ENCODE peak calls at places on chromosomes 11 and 22, in nine cellular contexts. S is pancreas; A is psoas muscle; Z is heart right ventricle; E is adrenal gland; F is substantia nigra; M is left ventricle myocardium inferior; X is tibial nerve; R is CD4-positive, alpha-beta T cell. V is an unnamed sample.

GRCh38 chr11:128324531-128325141 is 262.7 kb downstream of the ETS1 start:
- DNase-seq in F (no peak), M (no peak), Z (no peak), E (no peak), R (peak), X (no peak), S (no peak), A (no peak), V (peak)

GRCh38 chr22:29750029-29750428 is 16.8 kb downstream of the ZMAT5 start:
- DNase-seq in X (no peak), F (no peak), S (no peak), Z (no peak), R (no peak), M (no peak), A (no peak), E (no peak), V (no peak)

GRCh38 chr22:24244144-24244787 is 616 bp downstream of the GGT5 start:
- DNase-seq in X (no peak), Z (no peak), M (peak), F (no peak), S (no peak), R (no peak), A (peak), E (no peak), V (no peak)

GRCh38 chr11:128757235-128757711 is 63.4 kb downstream of the FLI1 start:
- DNase-seq in M (no peak), F (no peak), S (no peak), R (peak), E (no peak), A (no peak), X (no peak), Z (no peak), V (peak)

GRCh38 chr11:67996622-67997459 is 7.1 kb downstream of the UNC93B1 start:
- DNase-seq in E (peak), A (peak), S (peak), F (no peak), R (peak), X (no peak), M (peak), Z (peak), V (peak)

GRCh38 chr11:702731-703461 is 3.1 kb upstream of the EPS8L2 start:
- DNase-seq in R (no peak), S (peak), F (no peak), X (no peak), E (no peak), M (no peak), A (peak), Z (no peak), V (no peak)

GRCh38 chr11:121894581-121894980 is 221.4 kb downstream of the BLID start:
- DNase-seq in S (no peak), R (no peak), Z (no peak), F (no peak), M (no peak), X (no peak), E (no peak), A (no peak), V (no peak)

GRCh38 chr11:63666874-63667273 is 4.3 kb downstream of the ATL3 start:
- DNase-seq in R (no peak), F (no peak), M (no peak), Z (no peak), X (no peak), A (no peak), S (no peak), E (no peak), V (no peak)

GRCh38 chr11:76443254-76443935 is 1.4 kb upstream of the EMSY start:
- DNase-seq in S (no peak), F (no peak), A (no peak), E (no peak), R (no peak), X (no peak), M (no peak), Z (no peak), V (no peak)

GRCh38 chr11:131980878-131981668 is 610.7 kb downstream of the NTM start:
- DNase-seq in F (no peak), R (no peak), E (no peak), M (no peak), S (no peak), A (no peak), Z (no peak), X (no peak), V (no peak)

GRCh38 chr11:96464695-96465307 is 75.0 kb downstream of the JRKL start:
- DNase-seq in F (no peak), E (no peak), R (no peak), Z (no peak), S (no peak), A (no peak), X (no peak), M (no peak), V (no peak)

GRCh38 chr11:8503872-8504491 is 90.0 kb downstream of the STK33 start:
- DNase-seq in Z (no peak), X (no peak), M (no peak), E (no peak), F (no peak), A (no peak), S (no peak), R (no peak), V (no peak)

GRCh38 chr22:22458387-22458786 is 50.2 kb downstream of the ZNF280B start:
- DNase-seq in X (no peak), R (no peak), A (no peak), F (no peak), Z (no peak), E (no peak), M (no peak), S (no peak), V (no peak)

GRCh38 chr11:115256326-115257197 is 247.7 kb downstream of the CADM1 start:
- DNase-seq in S (no peak), M (no peak), E (no peak), A (no peak), R (no peak), X (no peak), Z (no peak), F (no peak), V (no peak)

GRCh38 chr11:3181722-3182461 is 16.8 kb upstream of the OSBPL5 start:
- DNase-seq in A (no peak), F (no peak), E (no peak), Z (no peak), X (no peak), S (no peak), R (no peak), M (no peak), V (no peak)

GRCh38 chr11:112162761-112163669 is 879 bp downstream of the IL18 start:
- DNase-seq in A (no peak), R (no peak), S (no peak), F (no peak), X (no peak), M (no peak), Z (no peak), E (no peak), V (no peak)

GRCh38 chr11:117392001-117392690 is 64.5 kb downstream of the CEP164 start:
- DNase-seq in X (no peak), S (peak), A (no peak), E (no peak), Z (no peak), R (no peak), M (no peak), F (no peak), V (no peak)

GRCh38 chr22:46391486-46392136 is 56.1 kb downstream of the TRMU start:
- DNase-seq in R (no peak), M (no peak), X (no peak), E (no peak), A (no peak), S (no peak), Z (no peak), F (no peak), V (no peak)

GRCh38 chr11:34405079-34405858 is 33.5 kb upstream of the CAT start:
- DNase-seq in R (no peak), Z (no peak), X (no peak), S (no peak), M (no peak), A (no peak), F (no peak), E (no peak), V (no peak)

GRCh38 chr11:124199702-124200101 is 16.6 kb downstream of the OR10D3 start:
- DNase-seq in A (no peak), R (no peak), F (no peak), Z (no peak), E (no peak), S (no peak), M (no peak), X (no peak), V (no peak)

GRCh38 chr11:64007160-64007628 is 21.0 kb downstream of the OTUB1 start:
- DNase-seq in X (no peak), Z (no peak), A (no peak), R (no peak), F (no peak), M (no peak), E (no peak), S (no peak), V (no peak)

GRCh38 chr11:79390477-79390876 is 50.4 kb downstream of the TENM4 start:
- DNase-seq in R (no peak), A (no peak), S (no peak), X (no peak), E (no peak), F (no peak), M (no peak), Z (no peak), V (no peak)

GRCh38 chr11:43904737-43905515 is 24.3 kb downstream of the ALKBH3 start:
- DNase-seq in R (no peak), A (no peak), E (no peak), M (no peak), X (no peak), S (no peak), F (no peak), Z (no peak), V (no peak)

GRCh38 chr11:115672999-115673411 is 168.8 kb upstream of the CADM1 start:
- DNase-seq in F (peak), S (no peak), X (no peak), R (no peak), Z (peak), A (peak), E (no peak), M (peak), V (no peak)

GRCh38 chr11:17986007-17986710 is 26.7 kb downstream of the SERGEF start:
- DNase-seq in E (no peak), R (no peak), M (peak), X (no peak), Z (peak), A (peak), F (no peak), S (no peak), V (no peak)

GRCh38 chr22:35604671-35605457 is 12.3 kb downstream of the MB start:
- DNase-seq in A (no peak), X (no peak), M (no peak), F (no peak), R (no peak), Z (no peak), S (no peak), E (no peak), V (no peak)

GRCh38 chr11:122853971-122854446 is 15.7 kb downstream of the CRTAM start:
- DNase-seq in M (no peak), X (no peak), R (peak), Z (no peak), S (no peak), E (peak), A (no peak), F (peak), V (no peak)

GRCh38 chr11:105923814-105924213 is 98.2 kb downstream of the MSANTD4 start:
- DNase-seq in F (no peak), S (no peak), M (no peak), Z (no peak), X (no peak), A (no peak), R (no peak), E (no peak), V (no peak)

GRCh38 chr22:46574438-46574992 is 37.1 kb upstream of the CELSR1 start:
- DNase-seq in Z (no peak), X (no peak), E (no peak), R (no peak), S (no peak), A (no peak), F (no peak), M (peak), V (peak)

GRCh38 chr11:64619811-64620285 is 28.8 kb downstream of the SLC22A12 start:
- DNase-seq in X (no peak), S (no peak), E (peak), Z (no peak), M (no peak), R (no peak), A (peak), F (no peak), V (peak)

GRCh38 chr11:3163241-3163981 is 1.7 kb downstream of the OSBPL5 start:
- DNase-seq in X (peak), M (peak), F (no peak), A (peak), Z (peak), R (no peak), S (peak), E (peak), V (no peak)

GRCh38 chr11:125671561-125671960 is 9.1 kb downstream of the ACRV1 start:
- DNase-seq in S (no peak), M (no peak), F (no peak), Z (no peak), X (no peak), R (no peak), A (no peak), E (no peak), V (no peak)

GRCh38 chr11:46537851-46538295 is 56.0 kb downstream of the AMBRA1 start:
- DNase-seq in E (peak), R (peak), F (no peak), Z (peak), S (no peak), X (no peak), M (peak), A (peak), V (peak)

GRCh38 chr11:46718155-46719019 is 626 bp upstream of the F2 start:
- DNase-seq in Z (no peak), M (no peak), X (no peak), A (no peak), E (no peak), F (no peak), R (no peak), S (no peak), V (no peak)

GRCh38 chr22:22745225-22746060 is 101.0 kb downstream of the GGTLC2 start:
- DNase-seq in R (no peak), F (no peak), E (peak), M (no peak), A (no peak), S (no peak), Z (no peak), X (no peak), V (peak)

GRCh38 chr11:119155733-119156492 is 7.1 kb downstream of the ABCG4 start:
- DNase-seq in A (no peak), M (no peak), X (no peak), R (no peak), F (no peak), E (no peak), S (no peak), Z (no peak), V (no peak)

GRCh38 chr11:62959077-62959980 is 25.4 kb downstream of the SLC22A6 start:
- DNase-seq in M (no peak), Z (no peak), S (no peak), F (no peak), R (no peak), X (no peak), E (no peak), A (no peak), V (no peak)

GRCh38 chr11:117910941-117911630 is 18.1 kb downstream of the TMPRSS13 start:
- DNase-seq in E (no peak), R (no peak), F (no peak), Z (no peak), S (no peak), X (no peak), A (no peak), M (no peak), V (peak)

GRCh38 chr22:37647317-37647716 is 7.8 kb downstream of the SH3BP1 start:
- DNase-seq in A (no peak), E (peak), M (no peak), Z (no peak), S (no peak), F (no peak), R (no peak), X (no peak), V (no peak)

GRCh38 chr22:37650463-37651136 is 7.9 kb upstream of the PDXP start:
- DNase-seq in S (no peak), F (no peak), X (no peak), E (no peak), M (no peak), Z (no peak), R (no peak), A (no peak), V (no peak)

GRCh38 chr22:37643225-37643847 is 3.9 kb downstream of the SH3BP1 start:
- DNase-seq in R (peak), S (peak), Z (peak), F (peak), A (peak), M (peak), X (peak), E (peak), V (peak)

DNA sequence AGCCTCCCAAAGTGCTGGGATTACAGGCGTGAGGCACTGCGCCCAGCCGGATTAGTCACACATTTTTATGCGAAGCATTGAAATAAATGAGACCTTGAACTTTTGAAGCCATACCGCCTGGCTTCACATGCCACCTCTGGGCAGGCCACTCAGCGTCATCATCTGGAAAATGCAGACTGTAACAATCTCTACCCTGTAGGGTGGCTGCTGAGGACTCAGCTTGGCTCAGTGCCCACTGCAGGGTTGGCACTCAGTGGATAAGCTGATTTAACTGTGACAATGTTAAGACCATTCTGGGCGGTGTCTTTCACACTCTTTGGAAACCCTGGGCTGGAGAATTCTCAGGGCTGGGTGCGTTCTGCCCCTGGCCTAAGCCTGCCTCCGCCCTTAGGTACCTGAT is 8.5 kb downstream of the SH3BP1 start:
- DNase-seq in X (no peak), R (no peak), A (no peak), M (no peak), S (peak), Z (no peak), E (peak), F (no peak), V (peak)
- H3K27ac ChIP-seq in X (no peak), R (no peak), A (no peak), M (no peak), S (peak), Z (no peak), E (peak), F (no peak), V (peak)

DNA sequence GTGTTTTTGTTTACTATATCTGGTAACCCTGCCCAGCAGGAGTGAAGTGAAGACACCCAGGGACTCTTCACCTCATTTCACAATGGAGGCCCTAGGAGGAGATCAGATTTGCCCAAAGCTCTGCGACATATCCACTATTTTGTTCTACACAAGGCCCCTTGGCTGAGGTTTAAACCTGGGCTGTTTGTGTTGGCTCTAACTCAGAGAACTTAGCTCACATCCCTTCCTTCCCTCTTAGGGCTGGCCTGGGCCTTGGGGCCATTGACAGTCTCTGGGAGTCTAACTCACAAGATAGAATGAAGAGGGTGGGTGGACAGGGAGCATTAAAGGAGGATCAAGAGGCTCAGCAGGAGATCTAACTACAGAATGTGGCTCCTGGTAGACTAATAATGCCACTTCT is 8.2 kb upstream of the PLA2G3 start:
- DNase-seq in X (no peak), F (no peak), M (no peak), Z (no peak), S (no peak), E (no peak), A (no peak), R (no peak), V (no peak)
- H3K27ac ChIP-seq in X (peak), F (peak), M (peak), Z (peak), S (no peak), E (peak), A (peak), R (no peak), V (no peak)

GRCh38 chr22:44316393-44317162 is 3.8 kb upstream of the SHISAL1 start:
- DNase-seq in E (no peak), M (no peak), S (no peak), X (no peak), Z (no peak), R (no peak), F (no peak), A (no peak), V (no peak)
- H3K27ac ChIP-seq in E (no peak), M (no peak), S (no peak), X (no peak), Z (no peak), R (no peak), F (no peak), A (no peak), V (no peak)

GRCh38 chr11:78038697-78039313 is 15.7 kb upstream of the KCTD14 start:
- DNase-seq in R (no peak), A (no peak), F (no peak), Z (no peak), X (no peak), E (peak), S (peak), M (no peak), V (peak)
- H3K27ac ChIP-seq in R (no peak), A (no peak), F (no peak), Z (no peak), X (peak), E (no peak), S (peak), M (no peak), V (peak)

V was measured in Peyer's patch.